ENCODE peak calls at places on chromosomes 2 and 18, in ten cellular contexts. U, F, L, A, E, X, P, J, G and B are unnamed samples.

GRCh38 chr2:55112229-55113016 is 62.2 kb upstream of the RTN4 start:
- DNase-seq in G (no peak), A (peak), P (peak), E (no peak), U (peak), X (peak), J (no peak), F (no peak), L (peak), B (no peak)

GRCh38 chr2:96870631-96871255 is 863 bp upstream of the SEMA4C start:
- DNase-seq in L (no peak), X (no peak), U (peak), P (peak), J (no peak), E (no peak), A (no peak), F (no peak), G (no peak), B (no peak)

GRCh38 chr2:238700122-238700457 is 147.8 kb upstream of the TWIST2 start:
- DNase-seq in G (no peak), L (peak), U (no peak), A (peak), F (no peak), J (no peak), X (peak), E (no peak), P (peak), B (no peak)

GRCh38 chr2:239355724-239356123 is 45.1 kb downstream of the HDAC4 start:
- DNase-seq in E (no peak), A (no peak), U (no peak), P (no peak), F (no peak), L (peak), G (no peak), X (no peak), J (no peak), B (no peak)

GRCh38 chr2:113977660-113978523 is 88.0 kb downstream of the ACTR3 start:
- DNase-seq in G (no peak), F (no peak), L (peak), P (no peak), X (peak), J (peak), A (no peak), U (peak), E (peak), B (no peak)

GRCh38 chr2:237927986-237928385 is 38.8 kb upstream of the UBE2F start:
- DNase-seq in U (no peak), L (no peak), F (no peak), G (no peak), J (no peak), A (no peak), X (no peak), P (no peak), E (no peak), B (no peak)

GRCh38 chr2:103448416-103448815 is 686.6 kb downstream of the TMEM182 start:
- DNase-seq in E (no peak), U (no peak), L (no peak), G (no peak), J (no peak), F (no peak), P (no peak), A (no peak), X (no peak), B (no peak)

GRCh38 chr18:61817086-61817485 is 75.7 kb downstream of the RNF152 start:
- DNase-seq in X (no peak), J (no peak), P (no peak), U (no peak), E (no peak), F (no peak), L (peak), A (no peak), G (no peak), B (no peak)

GRCh38 chr2:238864207-238865014 is 16.5 kb downstream of the TWIST2 start:
- DNase-seq in E (peak), P (peak), J (peak), X (peak), G (no peak), F (no peak), A (peak), U (no peak), L (peak), B (peak)

GRCh38 chr2:62457555-62457954 is 48.4 kb downstream of the TMEM17 start:
- DNase-seq in G (no peak), X (no peak), L (no peak), E (no peak), F (no peak), P (no peak), J (no peak), U (no peak), A (peak), B (no peak)

GRCh38 chr18:7273301-7273911 is 42.5 kb downstream of the LRRC30 start:
- DNase-seq in X (peak), G (no peak), E (no peak), A (peak), F (no peak), P (peak), J (no peak), U (peak), L (peak), B (peak)

GRCh38 chr2:2716771-2717170 is 385.7 kb upstream of the MYT1L start:
- DNase-seq in E (no peak), P (peak), X (no peak), G (no peak), F (no peak), U (no peak), A (no peak), J (no peak), L (no peak), B (no peak)

GRCh38 chr2:72993585-72994280 is 76.4 kb downstream of the EMX1 start:
- DNase-seq in E (no peak), A (peak), P (peak), L (no peak), F (no peak), J (no peak), X (peak), U (no peak), G (no peak), B (no peak)

GRCh38 chr2:214695789-214696188 is 113.7 kb downstream of the BARD1 start:
- DNase-seq in G (no peak), X (no peak), A (no peak), U (no peak), P (no peak), L (peak), J (no peak), E (no peak), F (no peak), B (no peak)

GRCh38 chr2:44560961-44561360 is 199.2 kb downstream of the CAMKMT start:
- DNase-seq in F (no peak), A (no peak), L (peak), X (no peak), G (no peak), E (no peak), U (no peak), P (no peak), J (no peak), B (no peak)

GRCh38 chr2:118417417-118418125 is 329.3 kb downstream of the INSIG2 start:
- DNase-seq in P (no peak), F (no peak), G (no peak), A (no peak), U (no peak), E (no peak), L (peak), J (no peak), X (no peak), B (no peak)